ENCODE peak calls at places on chromosome 10, in six cellular contexts. S, G, U, M, C and J are unnamed samples.
A peak's percentile ranks its signal among the peaks of the same experiment; 100 is the strongest.

GRCh38 chr10:88473989-88474883 is 108.9 kb downstream of the RNLS start:
- DNase-seq in G (no peak), S (no peak), C (no peak), U (no peak), M (no peak), J (no peak)

GRCh38 chr10:61733358-61733940 is 70.7 kb downstream of the CABCOCO1 start:
- DNase-seq in U (peak; percentile 56), C (peak; percentile 59), G (peak; percentile 24), M (no peak), S (peak; percentile 64), J (peak; percentile 80)

GRCh38 chr10:85430991-85431390 is 935.6 kb downstream of the GRID1 start:
- DNase-seq in S (no peak), M (no peak), U (no peak), G (no peak), C (peak; percentile 55), J (no peak)

GRCh38 chr10:43903451-43903850 is 254.8 kb upstream of the ZNF32 start:
- DNase-seq in C (no peak), G (no peak), M (no peak), S (no peak), U (no peak), J (no peak)

GRCh38 chr10:47331954-47332353 is 9.7 kb downstream of the GDF2 start:
- DNase-seq in M (no peak), C (no peak), G (no peak), U (no peak), S (no peak), J (no peak)

GRCh38 chr10:13971586-13972475 is 358.9 kb downstream of the FRMD4A start:
- DNase-seq in M (no peak), C (peak; percentile 61), G (no peak), S (peak; percentile 86), U (peak; percentile 79), J (peak; percentile 66)

GRCh38 chr10:23202736-23203135 is 10.6 kb downstream of the PTF1A start:
- DNase-seq in M (no peak), U (no peak), S (no peak), C (no peak), G (no peak), J (no peak)

GRCh38 chr10:49562893-49563292 is 24.0 kb upstream of the ERCC6 start:
- DNase-seq in C (no peak), U (no peak), M (no peak), S (peak; percentile 40), G (no peak), J (no peak)

GRCh38 chr10:74640134-74640533 is 186.3 kb upstream of the KAT6B start:
- DNase-seq in U (peak; percentile 42), G (peak; percentile 17), C (peak; percentile 10), S (peak; percentile 9), M (peak; percentile 2), J (no peak)

GRCh38 chr10:31318382-31318853 is 598 bp upstream of the ZEB1 start:
- DNase-seq in U (peak; percentile 60), M (no peak), G (no peak), C (peak; percentile 73), S (peak; percentile 80), J (no peak)

GRCh38 chr10:78470267-78471103 is 436.8 kb downstream of the RPS24 start:
- DNase-seq in M (no peak), S (peak; percentile 18), G (no peak), U (no peak), C (no peak), J (no peak)

GRCh38 chr10:31808258-31809218 is 120.1 kb downstream of the ARHGAP12 start:
- DNase-seq in C (peak; percentile 80), M (no peak), S (peak; percentile 80), G (peak; percentile 47), U (peak; percentile 46), J (peak; percentile 79)

GRCh38 chr10:4847580-4848020 is 21.6 kb downstream of the AKR1E2 start:
- DNase-seq in S (peak; percentile 86), C (peak; percentile 77), M (no peak), U (peak; percentile 14), G (no peak), J (peak; percentile 77)

GRCh38 chr10:28326516-28327493 is 23.9 kb upstream of the MPP7 start:
- DNase-seq in C (peak; percentile 37), M (no peak), S (peak; percentile 63), U (peak; percentile 43), G (no peak), J (peak; percentile 30)

GRCh38 chr10:24255907-24256306 is 47.0 kb downstream of the KIAA1217 start:
- DNase-seq in C (no peak), U (peak; percentile 40), M (no peak), S (no peak), G (no peak), J (peak; percentile 71)

GRCh38 chr10:110494532-110494931 is 3.2 kb upstream of the DUSP5 start:
- DNase-seq in U (no peak), G (no peak), C (no peak), M (no peak), S (peak; percentile 49), J (no peak)

GRCh38 chr10:84256510-84257342 is 11.9 kb downstream of the RGR start:
- DNase-seq in U (peak; percentile 75), C (no peak), M (peak; percentile 49), G (peak; percentile 52), S (peak; percentile 51), J (peak; percentile 48)

GRCh38 chr10:31274310-31274709 is 44.7 kb upstream of the ZEB1 start:
- DNase-seq in C (peak; percentile 44), G (no peak), M (no peak), U (no peak), S (peak; percentile 42), J (no peak)

GRCh38 chr10:110434477-110435096 is 63.1 kb upstream of the DUSP5 start:
- DNase-seq in M (no peak), S (no peak), U (no peak), G (no peak), C (no peak), J (no peak)

GRCh38 chr10:23399701-23400144 is 39.2 kb upstream of the OTUD1 start:
- DNase-seq in C (peak; percentile 95), G (no peak), U (no peak), M (no peak), S (peak; percentile 97), J (peak; percentile 95)

GRCh38 chr10:76352300-76352699 is 920.9 kb downstream of the LRMDA start:
- DNase-seq in C (peak; percentile 96), G (no peak), M (no peak), U (no peak), S (peak; percentile 96), J (peak; percentile 49)

GRCh38 chr10:44724415-44725174 is 186.5 kb upstream of the TMEM72 start:
- DNase-seq in G (no peak), U (peak; percentile 30), C (peak; percentile 20), M (no peak), S (peak; percentile 74), J (peak; percentile 53)

GRCh38 chr10:73110345-73110849 is at the start of gene NUDT13:
- DNase-seq in C (peak; percentile 88), S (peak; percentile 73), M (peak; percentile 58), G (peak; percentile 29), U (peak; percentile 90), J (peak; percentile 90)

GRCh38 chr10:19874190-19874589 is 58.0 kb downstream of the PLXDC2 start:
- DNase-seq in C (no peak), S (no peak), G (no peak), U (no peak), M (no peak), J (no peak)

GRCh38 chr10:133166828-133167692 is 7.0 kb downstream of the KNDC1 start:
- DNase-seq in S (no peak), U (no peak), M (no peak), C (no peak), G (no peak), J (no peak)

GRCh38 chr10:8045728-8046494 is 8.6 kb upstream of the GATA3 start:
- DNase-seq in C (no peak), U (peak; percentile 50), S (no peak), G (no peak), M (no peak), J (no peak)
- H3K4me3 ChIP-seq in C (no peak overlapping the region), U (peak overlapping the region; percentile 2), S (no peak overlapping the region), G (no peak overlapping the region), M (peak overlapping the region; percentile 35), J (no peak overlapping the region)

GRCh38 chr10:104121485-104122272 is at the start of gene SFR1:
- DNase-seq in M (peak; percentile 97), C (peak; percentile 99), U (peak; percentile 99), S (peak; percentile 97), G (peak; percentile 99), J (peak; percentile 99)
- H2BK5ac ChIP-seq in M (peak within 1 kb of the TSS; percentile 95), C (peak within 1 kb of the TSS; percentile 95), U (peak within 1 kb of the TSS; percentile 88), S (peak within 1 kb of the TSS; percentile 96), G (peak within 1 kb of the TSS; percentile 76), J (peak within 1 kb of the TSS; percentile 95)

GRCh38 chr10:131431978-131432690 is 120.6 kb upstream of the TCERG1L start:
- DNase-seq in G (no peak), C (no peak), M (no peak), U (no peak), S (no peak), J (no peak)
- H3K4me3 ChIP-seq in G (no peak overlapping the region), C (no peak overlapping the region), M (no peak overlapping the region), U (no peak overlapping the region), S (no peak overlapping the region), J (no peak overlapping the region)

GRCh38 chr10:25444266-25444665 is 269.5 kb downstream of the GPR158 start:
- DNase-seq in S (no peak), U (no peak), M (no peak), G (no peak), C (no peak), J (no peak)
- H2BK5ac ChIP-seq in S (peak overlapping the region; percentile 49), U (no peak overlapping the region), M (peak overlapping the region; percentile 32), G (no peak overlapping the region), C (no peak overlapping the region), J (no peak overlapping the region)

GRCh38 chr10:80046629-80047441 is 31.6 kb upstream of the TMEM254 start:
- DNase-seq in U (peak; percentile 80), G (peak; percentile 69), S (peak; percentile 50), M (peak; percentile 59), C (peak; percentile 62), J (peak; percentile 92)

GRCh38 chr10:80041162-80041561 is 37.3 kb upstream of the TMEM254 start:
- DNase-seq in S (no peak), C (no peak), U (no peak), M (no peak), G (no peak), J (no peak)
- H3K4me3 ChIP-seq in S (no peak overlapping the region), C (no peak overlapping the region), U (no peak overlapping the region), M (no peak overlapping the region), G (no peak overlapping the region), J (no peak overlapping the region)